ENCODE peak calls at places on chromosome 5, in ten cellular contexts. J is GM23338, L is esophagus squamous epithelium, S is left lung, P is tibial artery, O is pancreas, E is PC-9, C is A549, I is A673, Q is sigmoid colon. A is an unnamed sample.

GRCh38 chr5:91345466-91345865 is 37.7 kb downstream of the ARRDC3 start:
- DNase-seq in P (no peak), Q (no peak), S (no peak), C (no peak), E (no peak), L (no peak), J (no peak), I (no peak), O (no peak), A (no peak)

GRCh38 chr5:67495072-67495471 is 298.5 kb upstream of the CD180 start:
- DNase-seq in J (no peak), L (no peak), P (no peak), C (no peak), E (no peak), O (no peak), I (no peak), S (no peak), Q (no peak), A (no peak)

GRCh38 chr5:81949479-81949878 is 22.3 kb upstream of the ATG10 start:
- DNase-seq in C (no peak), I (no peak), P (no peak), E (no peak), J (no peak), L (no peak), S (no peak), Q (no peak), O (no peak), A (no peak)

GRCh38 chr5:97471951-97472350 is 288.9 kb upstream of the RIOK2 start:
- DNase-seq in Q (no peak), I (no peak), P (no peak), C (no peak), S (no peak), L (no peak), O (no peak), J (no peak), E (no peak), A (no peak)

GRCh38 chr5:120655828-120656435 is 191.8 kb downstream of the PRR16 start:
- DNase-seq in Q (no peak), L (no peak), O (no peak), S (no peak), I (peak; percentile 60), C (peak; percentile 33), E (no peak), P (no peak), J (peak; percentile 51), A (peak; percentile 44)

GRCh38 chr5:2752875-2753435 is 1.5 kb upstream of the IRX2 start:
- DNase-seq in J (peak; percentile 50), O (no peak), S (no peak), E (no peak), Q (no peak), P (no peak), I (no peak), L (no peak), C (no peak), A (no peak)

GRCh38 chr5:8517461-8517860 is 648.5 kb downstream of the MTRR start:
- DNase-seq in O (no peak), Q (no peak), P (no peak), E (no peak), C (peak; percentile 1), I (no peak), L (no peak), J (no peak), S (no peak), A (no peak)

GRCh38 chr5:43231977-43232376 is 40.0 kb downstream of the NIM1K start:
- DNase-seq in I (peak; percentile 15), O (peak; percentile 64), C (peak; percentile 57), J (peak; percentile 34), L (no peak), P (no peak), E (no peak), Q (no peak), S (no peak), A (no peak)

DNA sequence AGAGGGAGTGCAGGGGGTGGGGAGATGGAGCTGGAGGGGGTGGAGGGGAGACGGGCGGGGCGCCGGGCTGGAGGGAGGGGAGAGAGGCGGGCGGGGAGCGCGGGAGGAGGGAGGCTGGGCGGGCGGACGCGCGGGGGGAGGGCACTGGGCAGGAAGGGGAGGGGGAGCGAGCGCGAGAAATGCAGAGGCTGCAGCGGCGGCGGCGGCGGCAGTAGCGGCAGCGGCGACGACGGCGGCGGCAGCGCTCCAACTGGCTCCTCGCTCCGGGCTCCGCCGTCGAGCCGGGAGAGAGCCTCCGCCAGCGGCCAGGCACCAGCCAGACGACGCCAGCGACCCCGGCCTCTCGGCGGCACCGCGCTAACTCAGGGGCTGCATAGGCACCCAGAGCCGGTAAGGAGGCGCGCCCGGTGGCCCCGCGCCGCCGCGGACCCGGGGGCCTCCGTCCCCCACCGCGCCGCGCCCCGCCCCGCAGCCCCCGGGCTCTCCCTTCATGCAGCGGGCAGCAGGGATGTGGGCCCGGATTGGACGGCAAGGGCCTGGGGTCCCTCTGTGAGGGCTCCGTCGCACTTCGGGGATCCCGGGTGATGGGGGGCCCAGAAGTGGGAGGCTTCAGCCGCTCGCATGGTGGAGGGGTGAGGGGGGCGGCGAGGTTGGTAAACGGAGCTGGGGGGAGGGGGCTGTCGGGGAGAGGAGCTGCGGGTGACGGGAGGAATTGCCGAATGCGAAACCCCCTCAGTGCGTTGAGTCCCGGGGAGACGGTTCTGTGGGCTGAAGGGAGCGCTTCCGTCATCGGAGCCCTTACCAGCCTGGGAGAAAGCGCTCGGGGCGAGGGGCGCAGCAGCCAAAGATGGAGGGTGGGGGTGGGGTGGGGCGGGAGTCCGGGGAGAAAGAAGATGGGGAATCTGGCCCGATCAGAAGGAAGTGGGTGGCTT is at the start of gene BASP1:
- DNase-seq in Q (peak; percentile 80), C (peak; percentile 91), L (no peak), E (no peak), S (peak; percentile 89), P (peak; percentile 69), J (peak; percentile 88), O (peak; percentile 76), I (peak; percentile 94), A (peak; percentile 96)
- H3K4me1 ChIP-seq in Q (peaks cover 28% of the 10 kb centered on the region), C (peaks cover 56% of the 10 kb centered on the region), L (peaks cover 31% of the 10 kb centered on the region), E (no peaks in the 10 kb centered on the region), S (peaks cover 7% of the 10 kb centered on the region), P (no peaks in the 10 kb centered on the region), J (peaks cover 64% of the 10 kb centered on the region), O (no peaks in the 10 kb centered on the region), I (peaks cover 42% of the 10 kb centered on the region), A (peaks cover 43% of the 10 kb centered on the region)

GRCh38 chr5:177410575-177410974 is 1.2 kb upstream of the F12 start:
- DNase-seq in E (no peak), I (no peak), C (no peak), Q (no peak), O (no peak), S (no peak), P (no peak), L (no peak), J (no peak), A (no peak)

GRCh38 chr5:177419045-177419444 is 7.4 kb upstream of the GRK6 start:
- DNase-seq in J (no peak), O (no peak), P (no peak), S (no peak), C (no peak), I (no peak), L (no peak), E (peak; percentile 60), Q (no peak), A (no peak)

GRCh38 chr5:177416334-177416733 is 7.0 kb upstream of the F12 start:
- DNase-seq in I (no peak), P (peak; percentile 73), E (peak; percentile 60), J (no peak), S (peak; percentile 74), Q (no peak), C (peak; percentile 82), L (no peak), O (no peak), A (no peak)

GRCh38 chr5:177412603-177413233 is 3.4 kb upstream of the F12 start:
- DNase-seq in S (no peak), J (no peak), E (no peak), L (no peak), C (no peak), O (no peak), P (no peak), Q (no peak), I (no peak), A (no peak)

GRCh38 chr5:177414481-177414880 is 5.1 kb upstream of the F12 start:
- DNase-seq in O (no peak), L (no peak), S (no peak), I (no peak), Q (no peak), P (no peak), J (no peak), E (no peak), C (no peak), A (no peak)
- H3K4me1 ChIP-seq in O (no peaks in the 10 kb centered on the region), L (peaks cover 17% of the 10 kb centered on the region), S (no peaks in the 10 kb centered on the region), I (no peaks in the 10 kb centered on the region), Q (peaks cover 6% of the 10 kb centered on the region), P (no peaks in the 10 kb centered on the region), J (no peaks in the 10 kb centered on the region), E (peaks cover 4% of the 10 kb centered on the region), C (no peaks in the 10 kb centered on the region), A (no peaks in the 10 kb centered on the region)

DNA sequence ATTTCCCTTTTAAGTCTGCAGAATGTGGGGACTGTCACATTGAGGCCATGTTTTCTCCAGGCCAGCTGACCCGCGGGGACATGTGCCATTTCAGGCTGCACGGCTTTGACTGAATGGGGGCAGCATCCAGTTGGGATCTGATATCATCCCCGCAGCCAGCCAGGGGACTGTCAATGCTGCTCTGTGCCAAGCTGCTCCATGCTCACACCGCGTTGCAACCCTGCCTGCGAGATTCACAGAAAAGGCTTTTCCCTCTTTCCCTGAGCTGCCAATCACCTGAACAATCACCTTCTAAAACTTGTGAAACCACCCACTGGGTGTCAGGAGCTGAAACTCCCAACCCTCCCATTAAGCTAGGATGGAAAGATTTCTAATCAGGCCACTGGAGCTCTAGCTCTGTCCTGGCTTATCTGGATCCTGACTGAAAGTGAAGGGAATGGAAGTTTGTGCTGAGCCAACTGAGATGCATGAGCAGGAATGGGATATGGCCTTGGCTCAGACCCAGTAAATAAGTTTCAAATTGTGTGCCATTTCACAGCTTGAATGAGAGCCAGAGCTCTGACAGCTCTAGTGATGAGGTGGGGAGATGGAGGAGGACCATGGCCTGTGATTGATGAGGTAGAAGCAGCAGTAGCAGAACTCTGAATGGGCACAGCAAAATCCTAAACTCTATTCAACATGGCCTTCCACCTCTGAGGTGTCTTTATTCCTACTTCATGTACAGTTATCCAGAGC is 34.5 kb upstream of the ZNF366 start:
- DNase-seq in E (no peak), P (no peak), S (no peak), L (no peak), C (no peak), O (no peak), I (no peak), Q (no peak), J (no peak), A (no peak)
- H3K4me1 ChIP-seq in E (no peaks in the 10 kb centered on the region), P (no peaks in the 10 kb centered on the region), S (no peaks in the 10 kb centered on the region), L (no peaks in the 10 kb centered on the region), C (peaks cover 10% of the 10 kb centered on the region), O (no peaks in the 10 kb centered on the region), I (no peaks in the 10 kb centered on the region), Q (no peaks in the 10 kb centered on the region), J (peaks cover 4% of the 10 kb centered on the region), A (peaks cover 9% of the 10 kb centered on the region)

GRCh38 chr5:6718161-6718681 is 5.0 kb downstream of the TENT4A start:
- DNase-seq in Q (no peak), I (no peak), S (no peak), L (no peak), E (no peak), O (no peak), C (no peak), P (no peak), J (no peak), A (no peak)

GRCh38 chr5:6716634-6717149 is 3.5 kb downstream of the TENT4A start:
- DNase-seq in E (no peak), L (no peak), S (no peak), Q (no peak), I (no peak), C (no peak), J (no peak), O (no peak), P (no peak), A (no peak)

GRCh38 chr5:6715758-6716633 is 2.8 kb downstream of the TENT4A start:
- DNase-seq in O (no peak), L (no peak), S (no peak), P (no peak), E (peak; percentile 68), C (no peak), I (no peak), J (no peak), Q (no peak), A (no peak)

GRCh38 chr5:6717687-6718086 is 4.5 kb downstream of the TENT4A start:
- DNase-seq in J (no peak), S (no peak), P (no peak), L (no peak), E (no peak), I (no peak), C (no peak), O (no peak), Q (no peak), A (no peak)

GRCh38 chr5:6717247-6717646 is 4.0 kb downstream of the TENT4A start:
- DNase-seq in S (no peak), E (no peak), I (no peak), P (no peak), J (no peak), O (no peak), C (no peak), Q (no peak), L (no peak), A (no peak)
- H3K4me1 ChIP-seq in S (peaks cover 27% of the 10 kb centered on the region), E (peaks cover 24% of the 10 kb centered on the region), I (peaks cover 16% of the 10 kb centered on the region), P (no peaks in the 10 kb centered on the region), J (peaks cover 38% of the 10 kb centered on the region), O (peaks cover 14% of the 10 kb centered on the region), C (peaks cover 39% of the 10 kb centered on the region), Q (peaks cover 71% of the 10 kb centered on the region), L (peaks cover 78% of the 10 kb centered on the region), A (peaks cover 29% of the 10 kb centered on the region)